ENCODE peak calls at places on chromosomes 2 and 18, in five cellular contexts. O is CD8-positive, alpha-beta memory T cell; G is colonic mucosa; M is substantia nigra; I is esophagus squamous epithelium. C is an unnamed sample.

GRCh38 chr18:41227993-41228392 is 727.0 kb upstream of the PIK3C3 start:
- DNase-seq in O (no peak), G (no peak), M (no peak), I (no peak), C (no peak)

GRCh38 chr2:202378661-202379338 is 2.7 kb downstream of the BMPR2 start:
- DNase-seq in O (no peak), G (no peak), M (no peak), I (no peak), C (no peak)

GRCh38 chr18:3458952-3459853 is 9.2 kb downstream of the TGIF1 start:
- DNase-seq in O (no peak), G (no peak), M (no peak), I (no peak), C (peak)

GRCh38 chr2:159613515-159614336 is 2.6 kb downstream of the BAZ2B start:
- DNase-seq in O (no peak), G (no peak), M (no peak), I (no peak), C (no peak)

GRCh38 chr2:19762142-19762541 is 139.6 kb downstream of the TTC32 start:
- DNase-seq in O (no peak), G (no peak), M (no peak), I (no peak), C (no peak)

GRCh38 chr2:69720404-69720803 is 21.5 kb upstream of the ANXA4 start:
- DNase-seq in O (no peak), G (no peak), M (no peak), I (no peak), C (no peak)

GRCh38 chr2:37707393-37707792 is 36.0 kb upstream of the CDC42EP3 start:
- DNase-seq in O (no peak), G (no peak), M (no peak), I (no peak), C (no peak)

GRCh38 chr2:212176151-212176550 is 362.5 kb downstream of the ERBB4 start:
- DNase-seq in O (no peak), G (no peak), M (no peak), I (no peak), C (no peak)

GRCh38 chr2:218781691-218782528 is at the start of gene CYP27A1:
- DNase-seq in O (no peak), G (peak), M (peak), I (no peak), C (peak)

GRCh38 chr2:705971-706511 is 28.8 kb upstream of the TMEM18 start:
- DNase-seq in O (no peak), G (no peak), M (no peak), I (no peak), C (no peak)

GRCh38 chr18:22417496-22418188 is at the start of gene CTAGE1:
- DNase-seq in O (no peak), G (no peak), M (no peak), I (no peak), C (no peak)

GRCh38 chr2:39419282-39420223 is 17.5 kb downstream of the MAP4K3 start:
- DNase-seq in O (no peak), G (no peak), M (no peak), I (no peak), C (no peak)

GRCh38 chr2:37350034-37350433 is 5.6 kb downstream of the QPCT start:
- DNase-seq in O (no peak), G (peak), M (no peak), I (no peak), C (no peak)

GRCh38 chr2:240631561-240632290 is 6.4 kb downstream of the GPR35 start:
- DNase-seq in O (peak), G (no peak), M (no peak), I (no peak), C (no peak)

GRCh38 chr2:160353166-160353565 is 140.4 kb downstream of the RBMS1 start:
- DNase-seq in O (peak), G (no peak), M (no peak), I (no peak), C (no peak)

GRCh38 chr2:235467586-235467985 is 26.3 kb upstream of the AGAP1 start:
- DNase-seq in O (no peak), G (no peak), M (no peak), I (no peak), C (no peak)

GRCh38 chr2:20660506-20660905 is 6.4 kb upstream of the GDF7 start:
- DNase-seq in O (no peak), G (no peak), M (no peak), I (no peak), C (no peak)

GRCh38 chr2:37527362-37527761 is 144.1 kb downstream of the CDC42EP3 start:
- DNase-seq in O (no peak), G (no peak), M (no peak), I (no peak), C (no peak)

GRCh38 chr2:1773883-1774282 is 29.6 kb upstream of the PXDN start:
- DNase-seq in O (peak), G (no peak), M (no peak), I (no peak), C (no peak)

GRCh38 chr2:237490009-237490804 is 3.2 kb downstream of the MLPH start:
- DNase-seq in O (no peak), G (no peak), M (no peak), I (no peak), C (no peak)

GRCh38 chr2:64594563-64594989 is 59.1 kb downstream of the SERTAD2 start:
- DNase-seq in O (no peak), G (no peak), M (no peak), I (no peak), C (no peak)
- H3K27ac ChIP-seq in O (no peak), G (no peak), M (no peak), I (peak), C (no peak)

DNA sequence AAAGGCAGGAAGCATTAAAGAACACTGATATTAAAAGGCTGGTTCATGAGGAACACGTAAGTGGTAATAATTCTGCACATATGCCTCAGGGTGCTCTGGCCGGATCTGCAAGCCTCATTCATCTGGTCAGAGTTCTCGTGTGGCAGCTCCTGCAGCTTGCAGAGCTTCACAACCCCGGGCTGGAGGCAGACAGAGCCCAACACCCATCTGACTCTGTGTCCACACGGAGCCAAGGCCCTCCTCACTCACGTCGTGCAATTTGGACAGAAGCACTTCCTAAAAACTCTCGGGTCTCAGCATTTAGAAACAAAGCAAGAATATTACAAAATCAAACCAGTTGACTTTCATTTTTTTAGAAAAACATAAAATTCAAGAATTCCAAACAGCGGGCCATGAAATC is 204.2 kb downstream of the CTIF start:
- DNase-seq in O (no peak), G (peak), M (peak), I (peak), C (no peak)
- H3K27ac ChIP-seq in O (no peak), G (no peak), M (no peak), I (peak), C (no peak)

GRCh38 chr2:28163627-28164279 is 228.9 kb upstream of the FOSL2 start:
- DNase-seq in O (no peak), G (no peak), M (no peak), I (no peak), C (no peak)
- H3K27ac ChIP-seq in O (no peak), G (peak), M (no peak), I (peak), C (no peak)

GRCh38 chr2:109230980-109231420 is 102.0 kb downstream of the SH3RF3 start:
- DNase-seq in O (no peak), G (no peak), M (no peak), I (no peak), C (no peak)
- H3K27ac ChIP-seq in O (no peak), G (no peak), M (no peak), I (no peak), C (no peak)

GRCh38 chr18:43758734-43759133 is 481.4 kb upstream of the SYT4 start:
- DNase-seq in O (no peak), G (no peak), M (no peak), I (no peak), C (no peak)

GRCh38 chr18:43757273-43757672 is 480.0 kb upstream of the SYT4 start:
- DNase-seq in O (no peak), G (no peak), M (no peak), I (no peak), C (no peak)

DNA sequence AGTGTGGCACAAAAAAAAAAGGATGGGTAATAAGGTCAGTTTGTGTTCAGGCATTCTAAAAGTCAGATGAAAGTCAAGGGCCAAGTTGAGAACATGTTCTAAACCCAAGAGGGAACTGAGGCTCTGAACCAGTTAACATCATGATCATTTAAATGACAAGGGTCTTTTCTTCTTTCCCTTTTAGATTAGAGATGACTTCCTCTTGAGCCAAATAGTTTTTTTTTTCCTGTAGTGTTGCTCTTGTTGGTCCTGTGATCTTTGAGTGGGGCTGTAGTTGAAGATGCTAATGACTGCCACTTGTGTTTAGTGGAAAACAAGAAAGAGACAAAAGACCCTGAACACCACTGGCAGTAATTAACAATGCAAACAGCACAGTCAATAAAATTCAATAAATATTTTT is 482.7 kb upstream of the SYT4 start:
- DNase-seq in O (no peak), G (no peak), M (no peak), I (no peak), C (no peak)
- H3K27ac ChIP-seq in O (no peak), G (no peak), M (no peak), I (no peak), C (no peak)

DNA sequence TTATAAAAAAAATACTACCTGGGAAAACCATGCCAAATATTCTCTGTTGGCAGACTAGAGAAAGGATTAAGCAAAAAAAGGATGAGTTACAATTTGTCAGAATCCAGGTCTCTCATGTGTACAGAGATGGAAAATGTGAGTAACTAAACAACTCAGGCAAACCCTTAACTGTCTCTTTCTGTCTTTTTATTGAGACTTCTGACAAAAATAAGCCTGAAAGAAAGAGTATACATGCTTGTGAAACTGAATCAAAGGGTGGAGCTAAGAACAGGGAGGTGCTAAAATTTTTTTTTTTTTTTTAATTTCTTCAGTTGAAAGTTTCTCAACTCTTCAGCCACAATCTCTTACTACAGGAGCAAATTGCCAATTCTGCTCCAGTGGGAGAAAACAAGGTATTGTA is at the start of gene SERPINB10:
- DNase-seq in O (no peak), G (no peak), M (no peak), I (no peak), C (no peak)
- H3K27ac ChIP-seq in O (no peak), G (no peak), M (no peak), I (no peak), C (no peak)

GRCh38 chr2:43149482-43150107 is 76.8 kb downstream of the ZFP36L2 start:
- DNase-seq in O (peak), G (no peak), M (no peak), I (no peak), C (no peak)
- H3K27ac ChIP-seq in O (no peak), G (no peak), M (no peak), I (no peak), C (no peak)

DNA sequence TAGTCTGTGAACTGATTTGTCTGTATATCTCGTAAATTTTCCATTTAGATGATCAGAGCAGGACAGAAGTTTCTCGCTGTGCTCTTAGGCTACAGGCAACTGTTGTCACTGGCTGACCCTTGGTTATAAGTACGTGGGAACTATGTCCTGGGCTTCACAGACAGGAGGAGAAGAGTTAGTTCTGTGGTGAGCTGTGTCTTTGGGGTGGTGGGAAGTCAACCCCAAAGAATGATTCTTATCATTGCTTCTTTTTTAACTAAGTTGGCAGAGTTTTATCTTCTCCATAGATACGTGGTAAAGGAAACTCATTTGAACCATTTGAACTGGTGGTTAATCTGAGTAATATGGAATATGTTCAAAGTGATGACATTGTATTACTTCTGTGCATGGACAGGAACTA is 230.6 kb upstream of the EPAS1 start:
- DNase-seq in O (no peak), G (no peak), M (no peak), I (no peak), C (no peak)
- H3K27ac ChIP-seq in O (no peak), G (no peak), M (no peak), I (no peak), C (no peak)

DNA sequence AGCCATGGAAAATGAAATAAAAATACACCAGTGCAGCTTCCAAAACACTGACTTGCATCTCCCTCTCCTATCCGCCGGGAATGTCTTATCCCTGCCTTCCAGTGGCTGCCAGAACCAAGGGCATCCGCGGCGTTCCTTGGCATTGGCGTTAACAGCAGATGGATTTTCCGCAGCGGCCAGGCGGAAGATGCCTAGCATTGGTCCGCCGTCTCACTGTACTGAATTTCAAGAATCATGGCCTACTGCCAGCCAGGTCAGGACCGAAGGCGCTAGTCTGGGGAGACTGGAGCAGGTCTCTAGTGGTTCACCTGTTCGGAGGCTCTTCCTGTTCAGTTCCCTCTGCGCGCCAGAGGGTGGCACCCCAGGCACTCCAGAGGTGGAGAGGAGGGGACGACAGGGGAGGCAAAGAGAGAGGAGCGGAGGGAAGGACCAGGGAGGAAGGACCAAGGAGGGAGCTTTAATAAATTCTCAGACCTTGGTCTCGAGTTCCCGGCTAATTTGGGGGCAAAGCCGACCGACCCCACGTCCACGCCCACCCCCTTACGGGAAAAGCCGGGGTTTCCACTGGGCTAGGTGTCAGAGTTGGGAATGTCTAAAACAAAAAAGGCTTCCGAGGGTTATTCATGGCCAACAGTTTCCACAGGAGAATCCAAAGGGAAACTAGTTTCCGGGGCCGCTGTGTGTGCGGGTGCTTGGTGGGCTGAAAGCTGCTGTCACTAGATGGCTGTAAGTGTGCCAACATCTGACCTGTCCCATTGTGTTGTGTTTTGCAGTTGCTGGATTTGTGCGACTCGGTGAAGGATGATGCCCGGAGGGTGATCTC is 3.7 kb upstream of the BCL2L11 start:
- DNase-seq in O (peak), G (peak), M (peak), I (no peak), C (peak)
- H3K27ac ChIP-seq in O (no peak), G (no peak), M (no peak), I (peak), C (no peak)

C was measured in caudate nucleus.